ENCODE peak calls at places on chromosomes 11 and 22, in eight cellular contexts. A is spleen; F is stimulated activated CD8-positive, alpha-beta memory T cell treated with anti-CD3 and anti-CD28 coated beads, Interleukin-15, amount 100 ng/mL, for 48 hours; J is hippocampal formation; S is activated effector memory CD4-positive, alpha-beta T cell treated with Interleukin-2 at 50 U/mL for 16 hours; W is NCI-H1092 treated with DMSO at 0.1 percent for 48 hours; H is ELR; E is MCF 10A. Q is an unnamed sample.

GRCh38 chr11:67347964-67348749 is 5.2 kb downstream of the POLD4 start:
- DNase-seq in A (no peak), F (no peak), J (no peak), S (no peak), W (no peak), H (peak; percentile 56), E (no peak), Q (no peak)

GRCh38 chr11:3176487-3176886 is 11.4 kb upstream of the OSBPL5 start:
- DNase-seq in A (no peak), F (no peak), J (no peak), S (no peak), W (no peak), H (no peak), E (no peak), Q (no peak)

GRCh38 chr22:24189249-24190158 is 8.2 kb downstream of the SUSD2 start:
- DNase-seq in A (peak; percentile 90), F (peak; percentile 21), J (peak; percentile 8), S (no peak), W (peak; percentile 21), H (peak; percentile 76), E (peak; percentile 88), Q (peak; percentile 93)

GRCh38 chr11:77475206-77475605 is 1.3 kb upstream of the PAK1 start:
- DNase-seq in A (no peak), F (no peak), J (no peak), S (no peak), W (no peak), H (no peak), E (no peak), Q (no peak)

GRCh38 chr11:129814244-129814992 is 1.2 kb upstream of the TMEM45B start:
- DNase-seq in A (peak; percentile 64), F (peak; percentile 47), J (no peak), S (peak; percentile 70), W (no peak), H (no peak), E (no peak), Q (no peak)

GRCh38 chr22:37957232-37957631 is 3.7 kb downstream of the POLR2F start:
- DNase-seq in A (no peak), F (no peak), J (no peak), S (no peak), W (no peak), H (no peak), E (no peak), Q (no peak)

GRCh38 chr11:128625766-128626165 is 38.4 kb upstream of the ETS1 start:
- DNase-seq in A (no peak), F (no peak), J (no peak), S (no peak), W (no peak), H (no peak), E (no peak), Q (no peak)

GRCh38 chr11:134270250-134270714 is 5.9 kb upstream of the GLB1L3 start:
- DNase-seq in A (no peak), F (no peak), J (no peak), S (no peak), W (no peak), H (peak; percentile 31), E (peak; percentile 21), Q (no peak)

GRCh38 chr11:65698205-65698604 is 13.8 kb upstream of the KAT5 start:
- DNase-seq in A (no peak), F (no peak), J (no peak), S (no peak), W (no peak), H (no peak), E (no peak), Q (no peak)

GRCh38 chr11:101870510-101870909 is 44.3 kb upstream of the CEP126 start:
- DNase-seq in A (no peak), F (no peak), J (no peak), S (no peak), W (no peak), H (peak; percentile 93), E (peak; percentile 82), Q (no peak)

GRCh38 chr11:64366751-64367150 is 7.8 kb downstream of the RPS6KA4 start:
- DNase-seq in A (no peak), F (no peak), J (no peak), S (no peak), W (no peak), H (peak; percentile 33), E (no peak), Q (peak; percentile 56)

GRCh38 chr11:85628771-85629341 is 463 bp downstream of the TMEM126B start:
- DNase-seq in A (no peak), F (no peak), J (peak; percentile 63), S (no peak), W (no peak), H (peak; percentile 46), E (no peak), Q (no peak)

GRCh38 chr22:29831958-29832357 is 6.1 kb downstream of the ASCC2 start:
- DNase-seq in A (no peak), F (no peak), J (no peak), S (no peak), W (no peak), H (no peak), E (no peak), Q (no peak)

GRCh38 chr11:108685419-108686161 is 20.7 kb downstream of the DDX10 start:
- DNase-seq in A (no peak), F (no peak), J (no peak), S (no peak), W (no peak), H (peak; percentile 41), E (no peak), Q (no peak)

GRCh38 chr22:24134090-24134846 is 47.0 kb upstream of the SUSD2 start:
- DNase-seq in A (peak; percentile 90), F (peak; percentile 47), J (peak; percentile 70), S (no peak), W (no peak), H (no peak), E (no peak), Q (no peak)

GRCh38 chr11:128587415-128587814 is at the start of gene ETS1:
- DNase-seq in A (no peak), F (no peak), J (no peak), S (no peak), W (no peak), H (peak; percentile 34), E (peak; percentile 45), Q (no peak)

GRCh38 chr22:36562261-36562835 is 33.4 kb upstream of the EIF3D start:
- DNase-seq in A (no peak), F (no peak), J (no peak), S (no peak), W (no peak), H (peak; percentile 81), E (peak; percentile 70), Q (peak; percentile 62)

GRCh38 chr11:66595245-66595904 is 2.4 kb downstream of the CCS start:
- DNase-seq in A (no peak), F (no peak), J (no peak), S (no peak), W (peak; percentile 4), H (no peak), E (no peak), Q (no peak)

GRCh38 chr11:33941637-33942160 is 49.8 kb upstream of the LMO2 start:
- DNase-seq in A (no peak), F (no peak), J (no peak), S (no peak), W (no peak), H (peak; percentile 47), E (no peak), Q (no peak)

GRCh38 chr11:79708319-79708928 is 267.6 kb upstream of the TENM4 start:
- DNase-seq in A (no peak), F (no peak), J (no peak), S (no peak), W (peak; percentile 23), H (peak; percentile 31), E (peak; percentile 70), Q (peak; percentile 42)

GRCh38 chr11:107991868-107992414 is 16.8 kb upstream of the CUL5 start:
- DNase-seq in A (no peak), F (no peak), J (no peak), S (no peak), W (no peak), H (no peak), E (no peak), Q (no peak)

GRCh38 chr22:29095459-29095858 is 22.6 kb downstream of the KREMEN1 start:
- DNase-seq in A (no peak), F (no peak), J (no peak), S (no peak), W (no peak), H (no peak), E (no peak), Q (no peak)

GRCh38 chr11:69398529-69399492 is 82.7 kb upstream of the LINC01488 start:
- DNase-seq in A (peak; percentile 57), F (no peak), J (no peak), S (no peak), W (no peak), H (no peak), E (no peak), Q (peak; percentile 78)

GRCh38 chr11:122045181-122045586 is 70.8 kb downstream of the BLID start:
- DNase-seq in A (no peak), F (no peak), J (no peak), S (no peak), W (no peak), H (peak; percentile 96), E (peak; percentile 63), Q (peak; percentile 17)

GRCh38 chr11:116882386-116882785 is 45.0 kb upstream of the APOA1 start:
- DNase-seq in A (no peak), F (no peak), J (no peak), S (no peak), W (no peak), H (peak; percentile 83), E (peak; percentile 4), Q (peak; percentile 72)

GRCh38 chr22:19823191-19823590 is 31.5 kb downstream of the GNB1L start:
- DNase-seq in A (no peak), F (no peak), J (no peak), S (no peak), W (no peak), H (no peak), E (no peak), Q (no peak)

GRCh38 chr11:37352485-37352884 is 754.4 kb upstream of the RAG2 start:
- DNase-seq in A (no peak), F (no peak), J (no peak), S (no peak), W (no peak), H (no peak), E (no peak), Q (no peak)

GRCh38 chr11:69292221-69292648 is 1.7 kb upstream of the MYEOV start:
- DNase-seq in A (peak; percentile 88), F (no peak), J (no peak), S (peak; percentile 21), W (peak; percentile 3), H (no peak), E (no peak), Q (peak; percentile 43)

GRCh38 chr11:71218789-71219499 is 33.4 kb downstream of the SHANK2 start:
- DNase-seq in A (peak; percentile 33), F (no peak), J (no peak), S (no peak), W (no peak), H (no peak), E (no peak), Q (no peak)

GRCh38 chr11:12949456-12949855 is 59.7 kb upstream of the RASSF10 start:
- DNase-seq in A (no peak), F (no peak), J (no peak), S (no peak), W (no peak), H (peak; percentile 24), E (no peak), Q (no peak)

GRCh38 chr11:68044898-68045351 is 6.1 kb downstream of the TCIRG1 start:
- DNase-seq in A (peak; percentile 76), F (no peak), J (no peak), S (no peak), W (no peak), H (no peak), E (no peak), Q (no peak)

GRCh38 chr11:78820722-78821121 is 246.1 kb upstream of the NARS2 start:
- DNase-seq in A (no peak), F (no peak), J (no peak), S (no peak), W (no peak), H (no peak), E (no peak), Q (no peak)

GRCh38 chr11:11265320-11265719 is 87.7 kb downstream of the CSNK2A3 start:
- DNase-seq in A (no peak), F (no peak), J (no peak), S (no peak), W (no peak), H (no peak), E (no peak), Q (no peak)

GRCh38 chr22:19816372-19817119 is 38.1 kb downstream of the GNB1L start:
- DNase-seq in A (no peak), F (no peak), J (no peak), S (no peak), W (no peak), H (no peak), E (no peak), Q (no peak)

Q was measured in AG08396.